ENCODE peak calls at places on chromosome 7, in four cellular contexts. B is Peyer's patch, F is stomach, G is ovary. Z is an unnamed sample.
A peak's percentile ranks its signal among the peaks of the same experiment; 100 is the strongest.

GRCh38 chr7:102287465-102288146 is 938 bp downstream of the SH2B2 start:
- DNase-seq in F (peak; percentile 57), G (peak; percentile 65), B (peak; percentile 63), Z (no peak)

GRCh38 chr7:30027065-30027456 is 559 bp upstream of the FKBP14 start:
- DNase-seq in F (no peak), G (no peak), B (no peak), Z (no peak)

GRCh38 chr7:130988443-130988842 is 254.4 kb upstream of the KLF14 start:
- DNase-seq in F (no peak), G (no peak), B (no peak), Z (no peak)

GRCh38 chr7:16644987-16645592 is 464 bp downstream of the ANKMY2 start:
- DNase-seq in G (peak; percentile 70), F (peak; percentile 27), B (peak; percentile 69), Z (peak; percentile 47)

GRCh38 chr7:18505870-18506460 is 10.4 kb downstream of the HDAC9 start:
- DNase-seq in G (no peak), F (no peak), B (no peak), Z (no peak)

GRCh38 chr7:23020742-23021401 is 6.9 kb upstream of the HYCC1 start:
- DNase-seq in F (no peak), G (no peak), B (no peak), Z (no peak)

GRCh38 chr7:116910367-116910766 is 42.9 kb upstream of the ST7 start:
- DNase-seq in F (no peak), B (no peak), G (no peak), Z (no peak)

GRCh38 chr7:93016085-93016471 is 101.7 kb downstream of the SAMD9 start:
- DNase-seq in F (no peak), G (no peak), B (peak; percentile 49), Z (no peak)

GRCh38 chr7:134701272-134701671 is 54.6 kb downstream of the BPGM start:
- DNase-seq in B (no peak), F (no peak), G (no peak), Z (no peak)

GRCh38 chr7:158407581-158408331 is 179.9 kb downstream of the PTPRN2 start:
- DNase-seq in B (peak; percentile 29), G (no peak), F (no peak), Z (no peak)

GRCh38 chr7:2657920-2658671 is 26.3 kb downstream of the TTYH3 start:
- DNase-seq in F (no peak), G (no peak), B (no peak), Z (no peak)

GRCh38 chr7:158063850-158064610 is 523.6 kb downstream of the PTPRN2 start:
- DNase-seq in G (no peak), B (no peak), F (no peak), Z (no peak)

GRCh38 chr7:5217396-5217795 is 27.4 kb downstream of the WIPI2 start:
- DNase-seq in B (peak; percentile 14), F (no peak), G (peak; percentile 9), Z (no peak)

GRCh38 chr7:1264345-1265280 is 31.9 kb downstream of the UNCX start:
- DNase-seq in F (no peak), G (no peak), B (no peak), Z (no peak)

GRCh38 chr7:13965077-13965476 is 24.4 kb downstream of the ETV1 start:
- DNase-seq in G (no peak), F (no peak), B (no peak), Z (no peak)

GRCh38 chr7:73704640-73705550 is 14.6 kb downstream of the STX1A start:
- DNase-seq in F (no peak), G (peak; percentile 41), B (no peak), Z (no peak)

GRCh38 chr7:142329062-142329788 is 71.4 kb upstream of the PRSS58 start:
- DNase-seq in G (no peak), F (no peak), B (no peak), Z (no peak)

GRCh38 chr7:93779115-93779514 is 111.4 kb downstream of the TFPI2 start:
- DNase-seq in G (no peak), B (no peak), F (no peak), Z (no peak)

GRCh38 chr7:106421181-106421762 is 136.5 kb upstream of the NAMPT start:
- DNase-seq in B (peak; percentile 48), F (peak; percentile 43), G (peak; percentile 73), Z (peak; percentile 82)

GRCh38 chr7:2287742-2288141 is 26.5 kb downstream of the SNX8 start:
- DNase-seq in F (no peak), G (no peak), B (no peak), Z (no peak)

GRCh38 chr7:135185471-135186260 is 15.2 kb upstream of the CYREN start:
- DNase-seq in F (peak; percentile 23), B (no peak), G (no peak), Z (peak; percentile 72)

GRCh38 chr7:21945374-21946227 is at the start of gene CDCA7L:
- DNase-seq in G (peak; percentile 91), B (peak; percentile 81), F (peak; percentile 80), Z (peak; percentile 95)
- TF ChIP-seq POLR2A in G (peak; percentile 37), B (peak; percentile 21), F (no peak), Z (no peak)

DNA sequence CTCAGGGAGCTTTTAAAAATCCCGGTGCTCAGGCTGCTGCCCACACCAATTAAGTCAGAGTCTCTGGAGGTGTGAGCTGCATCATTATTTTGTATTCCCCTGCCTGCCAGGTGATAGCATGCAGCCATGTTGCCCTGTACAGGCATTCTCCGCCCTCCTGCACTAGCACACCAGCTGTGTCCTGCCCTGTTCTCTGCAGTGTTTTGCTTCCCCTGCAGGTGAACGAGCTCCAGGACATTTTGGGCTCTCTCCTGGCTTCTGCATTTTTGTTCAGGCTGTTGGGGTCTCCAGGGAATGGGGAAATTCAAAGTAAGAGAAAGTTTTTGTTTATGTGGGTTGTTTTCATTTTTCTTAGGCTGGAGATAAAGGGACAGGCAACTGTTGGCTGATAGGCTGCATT is 271.0 kb upstream of the COBL start:
- DNase-seq in F (no peak), G (no peak), B (no peak), Z (no peak)
- TF ChIP-seq POLR2A in F (no peak), G (no peak), B (no peak), Z (no peak)

GRCh38 chr7:44964384-44964830 is 14.4 kb downstream of the MYO1G start:
- DNase-seq in G (peak; percentile 8), F (no peak), B (no peak), Z (peak; percentile 68)

GRCh38 chr7:44962483-44963251 is 16.1 kb downstream of the MYO1G start:
- DNase-seq in F (peak; percentile 36), B (peak; percentile 55), G (peak; percentile 69), Z (peak; percentile 85)

GRCh38 chr7:44961844-44962482 is 16.9 kb downstream of the MYO1G start:
- DNase-seq in B (peak; percentile 48), G (no peak), F (no peak), Z (no peak)

GRCh38 chr7:44964831-44965440 is 13.9 kb downstream of the MYO1G start:
- DNase-seq in B (no peak), F (no peak), G (peak; percentile 10), Z (peak; percentile 40)

GRCh38 chr7:44963526-44964290 is 15.1 kb downstream of the MYO1G start:
- DNase-seq in G (peak; percentile 13), B (no peak), F (no peak), Z (no peak)
- TF ChIP-seq POLR2A in G (no peak), B (no peak), F (no peak), Z (no peak)

GRCh38 chr7:151461096-151461941 is 21.4 kb upstream of the CRYGN start:
- DNase-seq in F (no peak), B (no peak), G (no peak), Z (no peak)

GRCh38 chr7:151460474-151460855 is 20.5 kb upstream of the CRYGN start:
- DNase-seq in F (no peak), G (no peak), B (no peak), Z (peak; percentile 49)

GRCh38 chr7:151457534-151457933 is 17.6 kb upstream of the CRYGN start:
- DNase-seq in B (no peak), F (no peak), G (no peak), Z (no peak)

GRCh38 chr7:151461942-151462230 is 21.9 kb upstream of the CRYGN start:
- DNase-seq in G (no peak), B (no peak), F (no peak), Z (no peak)

DNA sequence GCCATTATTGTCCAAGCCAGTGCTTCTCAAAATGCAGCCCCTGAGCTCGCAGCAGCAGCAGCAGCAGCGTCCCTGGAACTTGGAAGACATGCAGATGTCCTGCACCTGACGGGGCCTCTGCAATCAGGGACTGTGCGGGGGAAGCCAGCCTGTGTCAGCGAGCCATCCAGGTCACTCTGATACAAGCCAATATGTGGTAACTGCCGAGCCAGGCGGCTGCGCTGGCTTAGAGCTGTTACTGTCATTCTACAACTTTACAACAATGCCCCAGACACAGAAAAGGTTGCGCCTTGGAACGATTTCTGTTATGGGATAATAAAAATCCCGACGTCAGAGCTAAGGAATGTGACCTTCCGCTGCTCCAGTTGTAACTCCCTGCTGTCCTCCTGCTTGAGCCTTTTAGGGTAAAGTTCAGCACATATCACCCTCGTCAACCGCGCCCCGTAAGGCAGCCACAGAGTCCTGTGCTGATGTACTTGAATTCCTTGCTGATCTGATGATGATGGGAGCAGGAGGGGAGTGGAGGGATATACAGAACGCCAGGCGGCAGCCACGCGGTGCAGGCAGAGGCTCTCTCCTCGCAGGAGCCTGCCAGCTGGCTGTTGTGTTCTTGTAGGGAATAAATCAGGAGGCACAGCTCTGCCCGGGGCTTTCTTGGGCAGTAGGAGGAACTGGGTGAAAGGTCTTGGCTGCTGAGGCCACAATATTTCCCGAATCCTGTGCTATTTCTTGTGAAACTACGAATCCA is 20.0 kb upstream of the CRYGN start:
- DNase-seq in B (peak; percentile 86), F (peak; percentile 73), G (peak; percentile 84), Z (peak; percentile 84)
- TF ChIP-seq POLR2A in B (no peak), F (no peak), G (peak; percentile 13), Z (no peak)

GRCh38 chr7:122433765-122434164 is 129.2 kb upstream of the FEZF1 start:
- DNase-seq in B (no peak), G (no peak), F (no peak), Z (no peak)

GRCh38 chr7:122442929-122443328 is 138.4 kb upstream of the FEZF1 start:
- DNase-seq in F (no peak), G (no peak), B (no peak), Z (no peak)

GRCh38 chr7:122438492-122438891 is 133.9 kb upstream of the FEZF1 start:
- DNase-seq in B (no peak), G (no peak), F (no peak), Z (no peak)

DNA sequence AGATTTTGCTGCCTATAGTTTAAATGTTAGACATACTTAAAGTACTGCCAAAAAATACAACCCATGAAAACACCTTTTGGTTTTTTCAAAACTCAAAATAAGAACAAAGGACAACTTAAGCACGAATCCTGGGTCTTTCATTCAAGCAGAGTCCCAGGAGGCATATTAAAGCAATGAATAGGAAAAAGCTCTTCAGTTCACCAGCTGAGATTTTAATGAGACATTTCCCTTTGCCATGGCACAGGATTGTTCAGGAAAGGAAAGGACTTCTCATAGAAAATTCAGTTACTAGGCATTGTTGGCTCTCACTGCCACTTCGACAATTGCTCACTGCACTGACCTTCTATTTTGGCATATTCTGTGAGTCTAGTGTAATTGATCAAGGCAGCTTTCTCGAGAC is 133.5 kb upstream of the FEZF1 start:
- DNase-seq in G (no peak), B (no peak), F (no peak), Z (no peak)
- TF ChIP-seq POLR2A in G (no peak), B (no peak), F (no peak), Z (no peak)

Z was measured in lower leg skin.